ENCODE peak calls at places on chromosomes 2 and 18, in six cellular contexts. O is GM12891, C is K562, M is HepG2, I is GM12878, Z is H1. K is an unnamed sample.

GRCh38 chr2:219991116-219991515 is 363.7 kb downstream of the SLC4A3 start:
- DNase-seq in C (no peak), O (no peak), M (no peak), Z (no peak), I (no peak), K (no peak)

GRCh38 chr2:119208791-119209203 is 14.8 kb upstream of the STEAP3 start:
- DNase-seq in C (no peak), M (no peak), O (no peak), Z (no peak), I (no peak), K (no peak)

GRCh38 chr2:235495373-235496238 is 1.8 kb downstream of the AGAP1 start:
- DNase-seq in C (no peak), O (no peak), Z (no peak), I (no peak), M (no peak), K (no peak)

GRCh38 chr2:231457101-231457500 is 7.2 kb downstream of the NCL start:
- DNase-seq in Z (no peak), M (no peak), I (no peak), O (no peak), C (no peak), K (no peak)

GRCh38 chr2:65305899-65306298 is 78.3 kb downstream of the ACTR2 start:
- DNase-seq in Z (no peak), I (no peak), M (no peak), C (no peak), O (no peak), K (no peak)

GRCh38 chr2:120650022-120650644 is 85.5 kb upstream of the GLI2 start:
- DNase-seq in M (no peak), C (no peak), O (no peak), I (no peak), Z (no peak), K (no peak)

GRCh38 chr2:5236308-5236707 is 455.9 kb upstream of the SOX11 start:
- DNase-seq in Z (no peak), I (no peak), O (no peak), M (no peak), C (no peak), K (no peak)

GRCh38 chr2:148813603-148814065 is 61.4 kb upstream of the KIF5C start:
- DNase-seq in Z (peak), I (peak), M (no peak), O (peak), C (peak), K (peak)

GRCh38 chr2:5250482-5250881 is 441.7 kb upstream of the SOX11 start:
- DNase-seq in I (no peak), Z (peak), M (no peak), C (no peak), O (no peak), K (no peak)

GRCh38 chr2:120699292-120699691 is 36.4 kb upstream of the GLI2 start:
- DNase-seq in C (no peak), O (no peak), M (no peak), Z (no peak), I (no peak), K (no peak)

GRCh38 chr2:187993516-187993915 is 298.2 kb upstream of the GULP1 start:
- DNase-seq in Z (no peak), O (no peak), I (no peak), M (no peak), C (no peak), K (no peak)

GRCh38 chr2:148501545-148501944 is 143.0 kb upstream of the EPC2 start:
- DNase-seq in Z (no peak), O (no peak), C (peak), M (no peak), I (no peak), K (no peak)

GRCh38 chr2:175233135-175233719 is 51.7 kb upstream of the ATP5MC3 start:
- DNase-seq in C (no peak), Z (no peak), M (no peak), I (no peak), O (no peak), K (no peak)

GRCh38 chr2:48849770-48850169 is 94.2 kb upstream of the LHCGR start:
- DNase-seq in Z (no peak), M (no peak), O (no peak), C (no peak), I (no peak), K (no peak)

GRCh38 chr2:215750763-215751162 is 262.6 kb downstream of the MREG start:
- DNase-seq in O (no peak), I (no peak), C (no peak), Z (no peak), M (no peak), K (no peak)

GRCh38 chr18:63553117-63553516 is 10.9 kb downstream of the SERPINB12 start:
- DNase-seq in Z (no peak), O (no peak), M (no peak), I (no peak), C (no peak), K (no peak)

GRCh38 chr2:1889099-1889650 is 144.9 kb upstream of the PXDN start:
- DNase-seq in C (no peak), Z (no peak), M (no peak), O (no peak), I (no peak), K (no peak)

GRCh38 chr18:67410671-67411070 is 105.8 kb downstream of the DSEL start:
- DNase-seq in I (no peak), O (no peak), C (no peak), Z (no peak), M (no peak), K (no peak)

GRCh38 chr2:72147971-72148369 is 308 bp upstream of the CYP26B1 start:
- DNase-seq in I (no peak), C (no peak), M (no peak), Z (no peak), O (no peak), K (no peak)

GRCh38 chr2:67526283-67526682 is 129.2 kb downstream of the ETAA1 start:
- DNase-seq in M (no peak), Z (no peak), O (no peak), C (no peak), I (no peak), K (no peak)

DNA sequence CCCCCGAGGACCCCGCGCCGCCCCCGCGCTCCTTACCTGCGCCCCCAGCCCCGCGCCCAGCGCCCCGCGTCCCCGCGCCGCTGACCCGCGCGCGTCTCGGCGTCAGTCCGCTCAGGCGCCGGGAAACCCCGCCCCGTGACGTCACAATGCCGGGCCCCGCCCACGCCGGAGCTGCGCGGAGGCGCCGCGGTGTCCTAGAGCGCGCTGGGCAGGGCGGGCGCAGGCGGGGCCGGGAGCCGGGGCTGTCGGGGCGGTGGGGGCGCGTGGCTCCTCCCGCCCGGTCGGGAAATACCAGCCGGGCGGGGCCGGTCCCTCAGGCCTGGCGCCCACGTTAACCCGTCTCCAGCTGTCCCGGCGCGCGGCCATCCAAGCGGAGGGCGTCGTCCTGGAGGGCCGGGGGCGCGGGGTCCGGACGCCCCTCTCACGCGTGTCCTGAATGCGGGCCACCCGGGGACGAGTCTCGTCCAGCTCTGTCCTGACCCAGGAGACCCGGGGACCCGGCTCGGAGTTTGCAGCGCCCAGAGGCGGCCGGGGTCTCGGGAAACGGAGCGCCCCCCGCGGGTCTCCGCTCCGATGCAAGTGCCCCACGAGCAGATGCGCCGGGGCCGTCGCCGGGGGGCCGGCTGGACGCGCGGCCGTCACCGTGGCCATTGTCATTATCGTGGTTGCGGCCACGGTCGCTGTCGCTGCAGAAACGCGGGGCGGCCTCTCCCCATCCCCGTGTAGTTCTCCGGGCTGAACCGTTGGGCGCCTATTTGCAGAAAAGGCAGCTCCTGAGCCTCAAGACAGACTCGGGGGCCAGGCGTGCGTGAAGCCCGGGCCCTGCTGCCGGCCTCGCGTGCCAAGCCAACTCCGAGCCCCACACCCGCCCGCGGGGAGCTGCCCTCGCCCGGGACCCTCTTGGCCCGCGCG is at the start of gene SLC66A2:
- DNase-seq in O (peak), C (peak), Z (no peak), M (peak), I (no peak), K (peak)
- TF ChIP-seq POLR2A in O (no peak), C (peak), Z (no peak), M (no peak), I (peak), K (peak)

GRCh38 chr2:44061469-44061868 is 65.7 kb upstream of the LRPPRC start:
- DNase-seq in I (no peak), M (no peak), O (no peak), Z (no peak), C (no peak), K (no peak)
- TF ChIP-seq TAF1 in I (no peak), M (no peak), O (no peak), Z (no peak), C (no peak), K (no peak)

DNA sequence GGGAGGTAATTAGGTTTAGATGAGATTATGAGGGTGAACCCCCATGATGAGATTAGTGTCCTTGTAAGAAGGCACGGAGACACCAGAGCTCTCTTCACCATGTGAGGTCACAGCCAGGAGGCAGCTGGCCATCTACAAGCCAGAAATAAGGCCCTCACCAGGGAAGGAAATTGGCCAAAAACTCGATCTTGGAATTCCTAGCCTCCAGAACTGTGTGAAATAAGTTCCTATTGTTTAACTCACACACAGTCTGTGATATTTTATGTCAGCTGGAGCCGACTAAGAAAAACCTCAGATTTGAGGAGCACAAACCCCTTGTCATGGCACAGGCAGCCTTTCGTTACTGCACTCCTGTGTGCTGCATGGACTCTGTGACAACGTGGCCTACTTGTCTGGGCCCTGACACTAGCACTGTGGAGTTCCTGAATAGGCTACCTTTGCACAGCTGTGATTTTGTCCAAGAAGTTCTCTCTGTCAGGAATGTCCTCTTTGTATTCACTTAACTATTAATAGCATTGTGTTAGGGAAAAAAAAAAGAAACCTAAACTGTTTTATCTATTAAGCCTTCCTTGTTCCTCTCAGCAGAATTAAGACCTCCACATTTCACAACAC is 319.8 kb downstream of the TDRD15 start:
- DNase-seq in C (no peak), O (no peak), Z (no peak), M (no peak), I (no peak), K (no peak)
- TF ChIP-seq POLR2A in C (no peak), O (no peak), Z (no peak), M (no peak), I (no peak), K (no peak)

DNA sequence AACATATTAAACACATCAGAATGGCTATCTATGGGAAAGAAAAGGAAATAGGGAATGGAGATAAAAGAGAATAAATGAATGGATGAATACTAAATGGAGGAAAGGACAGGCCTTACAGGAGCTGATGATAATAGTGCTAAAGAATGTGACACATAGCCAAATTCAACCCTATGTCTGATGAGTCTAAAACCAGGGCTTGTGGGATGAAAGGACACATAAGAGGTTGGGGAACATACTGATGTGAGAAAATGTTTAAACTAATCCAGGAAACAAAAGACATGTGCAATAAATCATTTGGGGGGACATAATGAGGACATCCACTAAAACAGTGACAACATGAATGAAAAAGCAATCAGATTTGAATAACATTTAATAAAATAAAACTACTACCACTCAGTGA is 120.0 kb downstream of the DYM start:
- DNase-seq in M (no peak), Z (no peak), C (no peak), I (no peak), O (no peak), K (no peak)
- TF ChIP-seq TAF1 in M (no peak), Z (no peak), C (no peak), I (no peak), O (no peak), K (no peak)